ENCODE peak calls at places on chromosomes 2 and 18, in five cellular contexts. O is T-cell, S is NB4, N is LoVo, R is brain microvascular endothelial cell. I is an unnamed sample.

GRCh38 chr2:134087371-134087921 is 166.4 kb upstream of the MGAT5 start:
- DNase-seq in S (no peak), R (no peak), O (no peak), N (no peak), I (no peak)

GRCh38 chr18:58887613-58887963 is 22.9 kb downstream of the ZNF532 start:
- DNase-seq in O (no peak), S (peak), N (no peak), R (peak), I (peak)

GRCh38 chr2:189267491-189267890 is 87.9 kb upstream of the COL5A2 start:
- DNase-seq in N (no peak), O (no peak), R (no peak), S (no peak), I (no peak)

GRCh38 chr2:217398860-217399259 is 539.0 kb upstream of the TNP1 start:
- DNase-seq in S (peak), R (no peak), O (no peak), N (no peak), I (no peak)

GRCh38 chr2:217998926-217999633 is 3.7 kb downstream of the TNS1 start:
- DNase-seq in S (no peak), O (no peak), N (no peak), R (no peak), I (no peak)

GRCh38 chr2:24009680-24010476 is at the start of gene MFSD2B:
- DNase-seq in N (no peak), R (no peak), S (peak), O (no peak), I (no peak)

GRCh38 chr2:68190991-68191731 is 33.5 kb downstream of the PNO1 start:
- DNase-seq in S (peak), R (peak), O (no peak), N (peak), I (peak)

GRCh38 chr2:229245013-229245412 is 26.1 kb downstream of the PID1 start:
- DNase-seq in R (no peak), O (no peak), S (no peak), N (no peak), I (no peak)

GRCh38 chr2:140759431-140760156 is 1371.2 kb downstream of the LRP1B start:
- DNase-seq in O (no peak), R (no peak), S (no peak), N (no peak), I (no peak)

GRCh38 chr2:72813841-72814240 is 12.0 kb downstream of the EXOC6B start:
- DNase-seq in S (no peak), N (no peak), R (peak), O (no peak), I (no peak)

GRCh38 chr2:160582481-160583161 is 89.0 kb upstream of the RBMS1 start:
- DNase-seq in R (peak), N (no peak), O (no peak), S (no peak), I (no peak)

GRCh38 chr2:53515435-53516332 is 251.9 kb upstream of the CHAC2 start:
- DNase-seq in O (no peak), N (no peak), R (no peak), S (no peak), I (no peak)

GRCh38 chr2:88179228-88179679 is 9.1 kb downstream of the THNSL2 start:
- DNase-seq in N (no peak), O (no peak), R (no peak), S (no peak), I (no peak)

GRCh38 chr2:156340377-156340776 is 7.9 kb upstream of the NR4A2 start:
- DNase-seq in N (no peak), O (no peak), S (peak), R (no peak), I (no peak)

GRCh38 chr18:70154591-70155194 is 50.8 kb downstream of the RTTN start:
- DNase-seq in O (no peak), S (no peak), R (peak), N (no peak), I (peak)

GRCh38 chr2:74291891-74292621 is 51.2 kb downstream of the SLC4A5 start:
- DNase-seq in N (no peak), R (no peak), O (no peak), S (no peak), I (no peak)

GRCh38 chr18:49694402-49694801 is 118.9 kb downstream of the ACAA2 start:
- DNase-seq in O (no peak), R (no peak), N (no peak), S (no peak), I (no peak)

GRCh38 chr2:237341872-237342271 is 72.1 kb downstream of the COL6A3 start:
- DNase-seq in N (no peak), R (no peak), S (peak), O (no peak), I (no peak)

GRCh38 chr18:35345460-35345921 is 1.3 kb upstream of the ZNF24 start:
- DNase-seq in O (no peak), R (no peak), N (no peak), S (no peak), I (no peak)

GRCh38 chr2:28665041-28665704 is 86.5 kb upstream of the PPP1CB start:
- DNase-seq in O (no peak), S (no peak), R (peak), N (no peak), I (no peak)

GRCh38 chr2:113831156-113831555 is 58.7 kb upstream of the ACTR3 start:
- DNase-seq in S (peak), N (no peak), R (no peak), O (no peak), I (no peak)

GRCh38 chr2:236167297-236168109 is 683 bp downstream of the GBX2 start:
- DNase-seq in O (no peak), N (no peak), R (no peak), S (peak), I (no peak)